ENCODE peak calls at places on chromosomes 6 and 20, in eight cellular contexts. One of them, this sample, is unnamed.

GRCh38 chr20:8932192-8933150 is 136.4 kb upstream of the PLCB4 start:
- DNase-seq in H9: no peak
- DNase-seq in WERI-Rb-1: no peak
- DNase-seq in adrenal gland: peak; percentile 29
- DNase-seq in kidney: no peak
- DNase-seq in cardiac muscle cell: peak; percentile 10
- DNase-seq in right atrium auricular region: no peak
- DNase-seq in K562: no peak
- DNase-seq in this sample: peak; percentile 30

GRCh38 chr20:49276201-49276894 is 1.5 kb downstream of the ZNFX1 start:
- DNase-seq in H9: no peak
- DNase-seq in WERI-Rb-1: no peak
- DNase-seq in adrenal gland: peak; percentile 46
- DNase-seq in kidney: no peak
- DNase-seq in cardiac muscle cell: peak; percentile 59
- DNase-seq in right atrium auricular region: no peak
- DNase-seq in K562: peak; percentile 52
- DNase-seq in this sample: no peak

GRCh38 chr20:51480507-51481270 is 61.8 kb downstream of the NFATC2 start:
- DNase-seq in H9: no peak
- DNase-seq in WERI-Rb-1: no peak
- DNase-seq in adrenal gland: no peak
- DNase-seq in kidney: peak; percentile 42
- DNase-seq in cardiac muscle cell: no peak
- DNase-seq in right atrium auricular region: no peak
- DNase-seq in K562: no peak
- DNase-seq in this sample: no peak

GRCh38 chr6:154882107-154882506 is 113.0 kb upstream of the TIAM2 start:
- DNase-seq in H9: no peak
- DNase-seq in WERI-Rb-1: no peak
- DNase-seq in adrenal gland: peak; percentile 61
- DNase-seq in kidney: no peak
- DNase-seq in cardiac muscle cell: no peak
- DNase-seq in right atrium auricular region: no peak
- DNase-seq in K562: no peak
- DNase-seq in this sample: peak; percentile 75

GRCh38 chr6:159715168-159715567 is 12.1 kb upstream of the WTAP start:
- DNase-seq in H9: no peak
- DNase-seq in WERI-Rb-1: no peak
- DNase-seq in adrenal gland: no peak
- DNase-seq in kidney: no peak
- DNase-seq in cardiac muscle cell: no peak
- DNase-seq in right atrium auricular region: no peak
- DNase-seq in K562: no peak
- DNase-seq in this sample: no peak

GRCh38 chr6:66930559-66931290 is 1223.7 kb upstream of the EYS start:
- DNase-seq in H9: no peak
- DNase-seq in WERI-Rb-1: no peak
- DNase-seq in adrenal gland: no peak
- DNase-seq in kidney: no peak
- DNase-seq in cardiac muscle cell: peak; percentile 55
- DNase-seq in right atrium auricular region: no peak
- DNase-seq in K562: no peak
- DNase-seq in this sample: peak; percentile 66

GRCh38 chr20:31547017-31547675 is 32.9 kb downstream of the HM13 start:
- DNase-seq in H9: peak; percentile 86
- DNase-seq in WERI-Rb-1: peak; percentile 78
- DNase-seq in adrenal gland: peak; percentile 84
- DNase-seq in kidney: peak; percentile 93
- DNase-seq in cardiac muscle cell: peak; percentile 93
- DNase-seq in right atrium auricular region: peak; percentile 87
- DNase-seq in K562: peak; percentile 87
- DNase-seq in this sample: peak; percentile 92

GRCh38 chr20:57941121-57941522 is 231.3 kb upstream of the PMEPA1 start:
- DNase-seq in H9: no peak
- DNase-seq in WERI-Rb-1: no peak
- DNase-seq in adrenal gland: no peak
- DNase-seq in kidney: no peak
- DNase-seq in cardiac muscle cell: no peak
- DNase-seq in right atrium auricular region: no peak
- DNase-seq in K562: no peak
- DNase-seq in this sample: no peak

GRCh38 chr6:26240981-26241770 is 123.8 kb upstream of the BTN3A2 start:
- DNase-seq in H9: no peak
- DNase-seq in WERI-Rb-1: no peak
- DNase-seq in adrenal gland: peak; percentile 44
- DNase-seq in kidney: peak; percentile 73
- DNase-seq in cardiac muscle cell: peak; percentile 89
- DNase-seq in right atrium auricular region: no peak
- DNase-seq in K562: no peak
- DNase-seq in this sample: no peak

GRCh38 chr6:143536461-143536865 is 24.9 kb upstream of the FUCA2 start:
- DNase-seq in H9: peak; percentile 55
- DNase-seq in WERI-Rb-1: peak; percentile 40
- DNase-seq in adrenal gland: peak; percentile 51
- DNase-seq in kidney: peak; percentile 88
- DNase-seq in cardiac muscle cell: peak; percentile 46
- DNase-seq in right atrium auricular region: no peak
- DNase-seq in K562: no peak
- DNase-seq in this sample: no peak

GRCh38 chr6:11217360-11218076 is 14.9 kb downstream of the NEDD9 start:
- DNase-seq in H9: no peak
- DNase-seq in WERI-Rb-1: no peak
- DNase-seq in adrenal gland: no peak
- DNase-seq in kidney: no peak
- DNase-seq in cardiac muscle cell: no peak
- DNase-seq in right atrium auricular region: no peak
- DNase-seq in K562: no peak
- DNase-seq in this sample: no peak

GRCh38 chr6:34928695-34929094 is 39.6 kb downstream of the ANKS1A start:
- DNase-seq in H9: no peak
- DNase-seq in WERI-Rb-1: no peak
- DNase-seq in adrenal gland: no peak
- DNase-seq in kidney: no peak
- DNase-seq in cardiac muscle cell: no peak
- DNase-seq in right atrium auricular region: no peak
- DNase-seq in K562: no peak
- DNase-seq in this sample: no peak

GRCh38 chr20:34316191-34316814 is 13.1 kb upstream of the AHCY start:
- DNase-seq in H9: no peak
- DNase-seq in WERI-Rb-1: no peak
- DNase-seq in adrenal gland: no peak
- DNase-seq in kidney: no peak
- DNase-seq in cardiac muscle cell: peak; percentile 27
- DNase-seq in right atrium auricular region: no peak
- DNase-seq in K562: peak; percentile 51
- DNase-seq in this sample: peak; percentile 84

GRCh38 chr20:1326031-1326930 is 2.7 kb downstream of the SDCBP2 start:
- DNase-seq in H9: peak; percentile 1
- DNase-seq in WERI-Rb-1: no peak
- DNase-seq in adrenal gland: peak; percentile 39
- DNase-seq in kidney: no peak
- DNase-seq in cardiac muscle cell: peak; percentile 68
- DNase-seq in right atrium auricular region: peak; percentile 70
- DNase-seq in K562: no peak
- DNase-seq in this sample: no peak

GRCh38 chr6:35719407-35719829 is 17.4 kb upstream of the ARMC12 start:
- DNase-seq in H9: no peak
- DNase-seq in WERI-Rb-1: no peak
- DNase-seq in adrenal gland: no peak
- DNase-seq in kidney: no peak
- DNase-seq in cardiac muscle cell: no peak
- DNase-seq in right atrium auricular region: no peak
- DNase-seq in K562: no peak
- DNase-seq in this sample: no peak

GRCh38 chr6:7262746-7263335 is 50.2 kb downstream of the SSR1 start:
- DNase-seq in H9: no peak
- DNase-seq in WERI-Rb-1: peak; percentile 26
- DNase-seq in adrenal gland: peak; percentile 8
- DNase-seq in kidney: peak; percentile 27
- DNase-seq in cardiac muscle cell: no peak
- DNase-seq in right atrium auricular region: no peak
- DNase-seq in K562: no peak
- DNase-seq in this sample: no peak

GRCh38 chr6:87772597-87773530 is 70.8 kb upstream of the AKIRIN2 start:
- DNase-seq in H9: no peak
- DNase-seq in WERI-Rb-1: no peak
- DNase-seq in adrenal gland: peak; percentile 31
- DNase-seq in kidney: no peak
- DNase-seq in cardiac muscle cell: peak; percentile 11
- DNase-seq in right atrium auricular region: no peak
- DNase-seq in K562: peak; percentile 34
- DNase-seq in this sample: no peak

GRCh38 chr20:10635476-10636208 is 38.2 kb downstream of the JAG1 start:
- DNase-seq in H9: no peak
- DNase-seq in WERI-Rb-1: no peak
- DNase-seq in adrenal gland: no peak
- DNase-seq in kidney: no peak
- DNase-seq in cardiac muscle cell: no peak
- DNase-seq in right atrium auricular region: no peak
- DNase-seq in K562: no peak
- DNase-seq in this sample: no peak

GRCh38 chr20:44052166-44052565 is 134.8 kb downstream of the JPH2 start:
- DNase-seq in H9: no peak
- DNase-seq in WERI-Rb-1: no peak
- DNase-seq in adrenal gland: no peak
- DNase-seq in kidney: no peak
- DNase-seq in cardiac muscle cell: no peak
- DNase-seq in right atrium auricular region: peak; percentile 43
- DNase-seq in K562: no peak
- DNase-seq in this sample: no peak

GRCh38 chr6:106508836-106509235 is 120.5 kb downstream of the RTN4IP1 start:
- DNase-seq in H9: no peak
- DNase-seq in WERI-Rb-1: no peak
- DNase-seq in adrenal gland: no peak
- DNase-seq in kidney: no peak
- DNase-seq in cardiac muscle cell: peak; percentile 79
- DNase-seq in right atrium auricular region: no peak
- DNase-seq in K562: no peak
- DNase-seq in this sample: no peak

GRCh38 chr6:44053760-44054556 is 73.3 kb downstream of the MRPL14 start:
- DNase-seq in H9: no peak
- DNase-seq in WERI-Rb-1: no peak
- DNase-seq in adrenal gland: no peak
- DNase-seq in kidney: peak; percentile 15
- DNase-seq in cardiac muscle cell: peak; percentile 50
- DNase-seq in right atrium auricular region: no peak
- DNase-seq in K562: no peak
- DNase-seq in this sample: no peak
- TF ChIP-seq CTCF in H9: no peak
- TF ChIP-seq CTCF in WERI-Rb-1: no peak
- TF ChIP-seq CTCF in adrenal gland: no peak
- TF ChIP-seq CTCF in kidney: no peak
- TF ChIP-seq CTCF in cardiac muscle cell: no peak
- TF ChIP-seq CTCF in right atrium auricular region: no peak
- TF ChIP-seq CTCF in K562: no peak
- TF ChIP-seq CTCF in this sample: no peak

DNA sequence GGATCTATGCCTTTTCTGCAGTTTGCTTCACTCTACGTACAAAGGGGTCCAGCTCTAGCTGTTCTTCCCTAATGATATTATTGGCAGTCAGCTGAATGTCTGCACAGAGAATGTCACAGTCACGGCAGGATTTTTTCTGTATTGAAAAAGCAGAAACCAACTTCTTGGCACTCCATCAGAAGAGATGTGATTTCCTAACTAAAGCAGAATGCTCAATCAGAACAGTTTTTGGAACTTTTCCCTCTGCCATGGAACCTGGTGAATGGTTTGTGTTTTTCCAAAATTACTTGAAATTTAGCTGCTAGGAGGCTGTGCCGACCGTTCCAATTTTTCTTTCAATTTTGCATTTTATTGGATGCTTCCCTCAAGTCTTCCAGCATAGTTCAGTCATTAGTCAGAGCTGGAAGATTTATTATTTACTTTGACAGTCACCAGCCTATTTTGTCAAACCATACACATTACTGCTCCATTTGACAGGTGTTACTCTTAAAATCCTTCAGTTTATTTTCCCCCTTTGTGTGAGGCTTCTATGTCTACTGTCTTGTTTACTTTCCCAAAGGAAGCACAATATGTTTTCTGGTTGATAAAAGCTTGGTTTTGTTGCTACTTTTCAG is 259.6 kb upstream of the EPHA7 start:
- DNase-seq in H9: no peak
- DNase-seq in WERI-Rb-1: no peak
- DNase-seq in adrenal gland: no peak
- DNase-seq in kidney: no peak
- DNase-seq in cardiac muscle cell: peak; percentile 31
- DNase-seq in right atrium auricular region: no peak
- DNase-seq in K562: no peak
- DNase-seq in this sample: no peak
- H3K27ac ChIP-seq in H9: no peak overlapping the region
- H3K27ac ChIP-seq in WERI-Rb-1: no peak overlapping the region
- H3K27ac ChIP-seq in adrenal gland: no peak overlapping the region
- H3K27ac ChIP-seq in kidney: no peak overlapping the region
- H3K27ac ChIP-seq in cardiac muscle cell: no peak overlapping the region
- H3K27ac ChIP-seq in right atrium auricular region: no peak overlapping the region
- H3K27ac ChIP-seq in K562: no peak overlapping the region
- H3K27ac ChIP-seq in this sample: no peak overlapping the region

DNA sequence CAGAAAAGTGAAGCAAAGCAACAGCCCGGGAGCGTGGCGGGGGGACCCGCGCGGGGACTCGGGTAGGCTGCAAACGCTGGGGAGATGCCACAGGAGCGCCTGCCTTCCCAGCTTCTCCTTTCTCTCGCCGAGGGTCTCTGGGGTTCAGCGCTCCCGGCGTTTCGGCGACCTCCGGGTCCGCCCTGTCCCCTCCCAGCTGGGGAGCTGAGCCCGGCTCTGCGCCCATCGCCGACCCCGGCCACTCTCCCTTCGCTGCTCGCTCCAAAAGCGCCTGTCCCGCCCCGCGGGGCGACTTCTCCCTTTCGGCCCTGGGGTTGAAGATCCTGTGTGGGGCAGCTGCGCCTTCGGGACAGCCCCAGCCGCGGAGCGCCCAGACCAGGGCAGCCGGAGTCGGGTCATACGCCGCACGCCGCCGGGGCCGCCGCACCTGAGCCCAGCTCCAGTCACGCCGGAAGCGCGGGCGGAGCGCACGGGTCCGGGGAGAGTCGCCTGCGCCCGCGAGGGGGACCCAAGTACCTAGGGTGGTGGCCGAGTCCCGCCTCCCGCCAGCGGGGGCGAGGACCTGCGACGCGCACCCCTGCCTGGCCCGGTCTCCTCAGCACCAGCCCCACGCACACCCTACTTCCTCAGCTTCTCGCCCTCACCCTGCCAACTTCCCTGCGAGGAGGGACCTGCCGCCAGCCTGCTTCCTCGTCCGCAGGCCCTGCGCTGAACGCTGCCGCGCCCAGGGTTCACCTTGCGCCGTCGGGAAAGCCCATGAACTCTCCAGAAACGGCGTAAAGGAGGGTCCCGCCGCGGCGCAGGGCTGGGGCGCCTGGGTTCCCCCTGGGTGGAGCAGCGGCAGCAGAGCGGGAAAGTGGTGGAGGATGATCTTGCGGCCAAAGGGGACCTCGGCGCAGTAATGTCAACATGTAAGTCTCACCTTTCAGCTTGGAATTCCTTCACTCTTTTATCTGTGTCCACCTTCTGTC is at the start of gene ADGRG6:
- DNase-seq in H9: peak; percentile 75
- DNase-seq in WERI-Rb-1: peak; percentile 58
- DNase-seq in adrenal gland: peak; percentile 13
- DNase-seq in kidney: peak; percentile 81
- DNase-seq in cardiac muscle cell: peak; percentile 38
- DNase-seq in right atrium auricular region: no peak
- DNase-seq in K562: peak; percentile 14
- DNase-seq in this sample: peak; percentile 48
- TF ChIP-seq CTCF in H9: peak; percentile 38
- TF ChIP-seq CTCF in WERI-Rb-1: peak; percentile 40
- TF ChIP-seq CTCF in adrenal gland: no peak
- TF ChIP-seq CTCF in kidney: no peak
- TF ChIP-seq CTCF in cardiac muscle cell: peak; percentile 5
- TF ChIP-seq CTCF in right atrium auricular region: no peak
- TF ChIP-seq CTCF in K562: no peak
- TF ChIP-seq CTCF in this sample: peak; percentile 25

GRCh38 chr20:53923745-53924369 is 146.5 kb downstream of the BCAS1 start:
- DNase-seq in H9: no peak
- DNase-seq in WERI-Rb-1: no peak
- DNase-seq in adrenal gland: no peak
- DNase-seq in kidney: no peak
- DNase-seq in cardiac muscle cell: no peak
- DNase-seq in right atrium auricular region: peak; percentile 47
- DNase-seq in K562: no peak
- DNase-seq in this sample: no peak
- H3K27ac ChIP-seq in H9: no peak overlapping the region
- H3K27ac ChIP-seq in WERI-Rb-1: no peak overlapping the region
- H3K27ac ChIP-seq in adrenal gland: no peak overlapping the region
- H3K27ac ChIP-seq in kidney: peak overlapping the region; percentile 51
- H3K27ac ChIP-seq in cardiac muscle cell: no peak overlapping the region
- H3K27ac ChIP-seq in right atrium auricular region: no peak overlapping the region
- H3K27ac ChIP-seq in K562: no peak overlapping the region
- H3K27ac ChIP-seq in this sample: no peak overlapping the region